ENCODE peak calls at places on chromosomes 2 and 18, in eight cellular contexts. U is HL-60, C is GM12865, D is mesenchymal stem cell, H is pancreas, E is body of pancreas, Q is choroid plexus epithelial cell, S is mesendoderm. N is an unnamed sample.

GRCh38 chr2:30680121-30680520 is 127.1 kb downstream of the CAPN13 start:
- DNase-seq in U (no peak), C (no peak), D (no peak), H (no peak), E (no peak), Q (no peak), S (no peak), N (no peak)

GRCh38 chr18:13308369-13308768 is 89.8 kb downstream of the LDLRAD4 start:
- DNase-seq in U (no peak), C (no peak), D (no peak), H (no peak), E (no peak), Q (no peak), S (no peak), N (no peak)

GRCh38 chr2:152132321-152132720 is 33.5 kb upstream of the CACNB4 start:
- DNase-seq in U (no peak), C (no peak), D (peak; percentile 18), H (no peak), E (no peak), Q (peak; percentile 41), S (no peak), N (no peak)

GRCh38 chr18:6370886-6371635 is 43.6 kb downstream of the L3MBTL4 start:
- DNase-seq in U (no peak), C (no peak), D (no peak), H (peak; percentile 50), E (peak; percentile 65), Q (no peak), S (no peak), N (no peak)

GRCh38 chr2:216695401-216695821 is at the start of gene IGFBP5:
- DNase-seq in U (no peak), C (no peak), D (peak; percentile 91), H (peak; percentile 50), E (peak; percentile 75), Q (peak; percentile 94), S (peak; percentile 82), N (peak; percentile 81)

GRCh38 chr2:144780983-144781382 is 261.1 kb upstream of the ZEB2 start:
- DNase-seq in U (no peak), C (no peak), D (peak; percentile 16), H (no peak), E (no peak), Q (no peak), S (peak; percentile 6), N (no peak)

GRCh38 chr2:201964631-201965206 is 68.9 kb upstream of the FZD7 start:
- DNase-seq in U (no peak), C (peak; percentile 37), D (no peak), H (no peak), E (no peak), Q (peak; percentile 75), S (no peak), N (peak; percentile 76)

GRCh38 chr2:130355578-130356431 is at the start of gene PTPN18:
- DNase-seq in U (peak; percentile 67), C (peak; percentile 74), D (peak; percentile 90), H (peak; percentile 88), E (peak; percentile 92), Q (peak; percentile 89), S (peak; percentile 73), N (peak; percentile 47)

GRCh38 chr18:23684515-23685197 is 4.6 kb upstream of the LAMA3 start:
- DNase-seq in U (no peak), C (no peak), D (no peak), H (no peak), E (no peak), Q (peak; percentile 53), S (no peak), N (no peak)

GRCh38 chr18:48228301-48228715 is 180.9 kb downstream of the ZBTB7C start:
- DNase-seq in U (no peak), C (no peak), D (no peak), H (no peak), E (peak; percentile 22), Q (no peak), S (no peak), N (no peak)

GRCh38 chr2:23926289-23926749 is 604 bp downstream of the ATAD2B start:
- DNase-seq in U (peak; percentile 38), C (no peak), D (no peak), H (no peak), E (peak; percentile 36), Q (no peak), S (peak; percentile 65), N (no peak)

GRCh38 chr2:197360744-197361156 is 50.2 kb upstream of the ANKRD44 start:
- DNase-seq in U (no peak), C (peak; percentile 51), D (peak; percentile 24), H (no peak), E (no peak), Q (peak; percentile 17), S (no peak), N (peak; percentile 60)

GRCh38 chr2:214034417-214034816 is 376.4 kb upstream of the VWC2L start:
- DNase-seq in U (no peak), C (no peak), D (no peak), H (no peak), E (no peak), Q (no peak), S (peak; percentile 75), N (no peak)

GRCh38 chr18:65567372-65567771 is 183.4 kb upstream of the CDH7 start:
- DNase-seq in U (no peak), C (no peak), D (peak; percentile 14), H (no peak), E (no peak), Q (peak; percentile 1), S (peak; percentile 37), N (no peak)

GRCh38 chr2:156319811-156320490 is 12.6 kb downstream of the NR4A2 start:
- DNase-seq in U (no peak), C (no peak), D (peak; percentile 50), H (peak; percentile 83), E (peak; percentile 88), Q (no peak), S (peak; percentile 87), N (no peak)

GRCh38 chr2:57075226-57075625 is 891.4 kb downstream of the CCDC85A start:
- DNase-seq in U (no peak), C (no peak), D (no peak), H (no peak), E (no peak), Q (peak; percentile 68), S (no peak), N (no peak)

GRCh38 chr2:66438498-66439290 is 3.8 kb downstream of the MEIS1 start:
- DNase-seq in U (no peak), C (no peak), D (peak; percentile 33), H (no peak), E (no peak), Q (no peak), S (no peak), N (no peak)
- H3K4me3 ChIP-seq in U (no peak overlapping the region), C (no peak overlapping the region), D (peak overlapping the region; percentile 85), H (peak overlapping the region; percentile 74), E (peak overlapping the region; percentile 73), Q (peak overlapping the region; percentile 73), S (no peak overlapping the region), N (peak overlapping the region; percentile 70)

DNA sequence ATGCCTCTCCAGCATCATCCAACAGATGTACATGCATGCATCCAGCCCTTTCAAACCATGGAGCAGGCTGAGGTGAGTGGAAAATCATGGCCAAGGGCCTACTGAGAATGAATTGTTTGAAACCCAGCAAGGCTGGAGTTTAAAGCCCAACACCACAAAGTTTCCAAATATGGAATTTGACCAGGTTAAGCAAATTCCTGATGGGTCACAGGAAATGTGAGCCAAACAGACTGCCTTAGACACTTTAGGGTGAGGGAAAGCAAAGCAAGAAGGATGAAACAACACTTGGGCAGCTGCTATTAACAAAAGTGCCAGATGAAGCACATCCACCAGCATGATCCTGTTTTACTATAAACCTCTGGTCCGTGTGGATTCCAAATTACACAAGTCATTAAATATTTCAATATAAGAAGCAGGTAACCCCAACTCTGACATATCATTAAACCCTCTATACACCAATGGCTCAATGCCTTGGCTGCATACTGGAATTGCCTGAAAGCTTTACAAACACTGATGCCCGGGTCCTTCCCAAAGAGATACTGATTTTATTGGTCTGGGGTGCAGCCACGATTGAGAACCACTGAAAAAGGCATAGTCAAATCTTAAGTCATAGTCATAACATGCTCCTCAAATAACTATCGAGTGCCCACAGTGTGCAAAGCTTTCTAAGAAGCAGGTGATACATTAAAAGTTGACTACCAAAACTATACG is 9.1 kb downstream of the KLF7 start:
- DNase-seq in U (no peak), C (peak; percentile 64), D (no peak), H (no peak), E (no peak), Q (peak; percentile 43), S (no peak), N (no peak)
- H3K4me3 ChIP-seq in U (no peak overlapping the region), C (no peak overlapping the region), D (no peak overlapping the region), H (no peak overlapping the region), E (no peak overlapping the region), Q (no peak overlapping the region), S (no peak overlapping the region), N (no peak overlapping the region)

DNA sequence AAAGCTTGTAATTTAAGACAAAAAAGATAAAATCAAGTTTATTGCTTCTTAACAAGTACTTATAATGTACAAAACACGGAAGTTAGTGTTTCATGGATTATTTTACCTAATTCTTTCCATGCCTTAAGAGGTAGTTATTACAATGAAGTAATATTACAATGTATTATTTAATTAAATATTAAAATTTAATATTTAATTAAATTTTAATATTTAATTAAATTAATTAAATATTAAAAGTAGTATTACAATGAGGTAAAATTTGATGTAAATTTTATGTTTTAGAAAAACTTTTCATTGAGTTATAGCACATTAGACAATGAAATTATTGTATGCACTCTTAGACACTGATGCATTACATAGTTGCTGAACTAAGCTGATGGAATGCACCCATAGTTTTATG is 220.7 kb upstream of the NETO1 start:
- DNase-seq in U (no peak), C (no peak), D (no peak), H (no peak), E (no peak), Q (no peak), S (no peak), N (no peak)
- H3K4me3 ChIP-seq in U (no peak overlapping the region), C (no peak overlapping the region), D (no peak overlapping the region), H (no peak overlapping the region), E (no peak overlapping the region), Q (no peak overlapping the region), S (no peak overlapping the region), N (no peak overlapping the region)

GRCh38 chr2:179250084-179250483 is 14.5 kb downstream of the SESTD1 start:
- DNase-seq in U (no peak), C (no peak), D (no peak), H (no peak), E (no peak), Q (no peak), S (no peak), N (no peak)

GRCh38 chr2:179250848-179251504 is 13.7 kb downstream of the SESTD1 start:
- DNase-seq in U (no peak), C (peak; percentile 39), D (no peak), H (no peak), E (no peak), Q (no peak), S (no peak), N (no peak)

GRCh38 chr2:179251865-179252264 is 12.8 kb downstream of the SESTD1 start:
- DNase-seq in U (no peak), C (no peak), D (no peak), H (no peak), E (no peak), Q (no peak), S (no peak), N (no peak)

GRCh38 chr2:179247318-179248023 is 17.2 kb downstream of the SESTD1 start:
- DNase-seq in U (no peak), C (no peak), D (no peak), H (no peak), E (no peak), Q (no peak), S (peak; percentile 58), N (no peak)

DNA sequence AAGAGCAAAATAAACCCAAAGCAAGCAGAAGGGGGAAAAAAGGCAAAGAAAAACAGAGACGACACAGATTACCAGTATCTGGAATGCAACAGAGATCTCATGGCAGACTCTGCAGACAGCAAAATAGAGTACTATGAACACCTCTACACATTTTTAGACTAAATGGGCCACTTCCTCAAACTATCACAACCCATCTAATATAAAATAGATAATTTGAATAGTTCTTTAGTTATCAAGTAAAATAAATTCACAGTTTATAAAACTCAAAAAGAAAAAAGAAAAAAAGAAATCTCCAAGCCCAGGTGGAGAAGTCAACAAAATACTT is 16.6 kb downstream of the SESTD1 start:
- DNase-seq in U (no peak), C (no peak), D (no peak), H (no peak), E (no peak), Q (no peak), S (no peak), N (no peak)
- H3K4me3 ChIP-seq in U (no peak overlapping the region), C (peak overlapping the region; percentile 30), D (peak overlapping the region; percentile 14), H (no peak overlapping the region), E (no peak overlapping the region), Q (no peak overlapping the region), S (no peak overlapping the region), N (no peak overlapping the region)

N was measured in astrocyte of the cerebellum.